ENCODE peak calls at places on chromosomes 5 and 9, in six cellular contexts. A is T-helper 9 cell, M is NCI-H460, T is colonic mucosa, E is ureter, S is iPS DF 6.9. Q is an unnamed sample.

GRCh38 chr5:132098151-132098594 is 24.6 kb downstream of the CSF2 start:
- DNase-seq in A (no peak), M (no peak), T (no peak), E (no peak), S (no peak), Q (no peak)

GRCh38 chr9:113503613-113504230 is 40.2 kb downstream of the RGS3 start:
- DNase-seq in A (no peak), M (no peak), T (no peak), E (no peak), S (no peak), Q (no peak)

GRCh38 chr5:170945275-170945674 is 83.5 kb downstream of the RANBP17 start:
- DNase-seq in A (no peak), M (no peak), T (no peak), E (no peak), S (no peak), Q (no peak)

GRCh38 chr5:111869681-111870080 is 112.7 kb upstream of the NREP start:
- DNase-seq in A (no peak), M (no peak), T (no peak), E (no peak), S (no peak), Q (no peak)

GRCh38 chr5:102138243-102138653 is 157.8 kb downstream of the SLCO4C1 start:
- DNase-seq in A (no peak), M (no peak), T (peak; percentile 36), E (no peak), S (no peak), Q (no peak)

GRCh38 chr5:73564644-73565165 is 734 bp downstream of the ANKRA2 start:
- DNase-seq in A (no peak), M (no peak), T (no peak), E (no peak), S (no peak), Q (no peak)

GRCh38 chr9:114909657-114910056 is 20.7 kb downstream of the TNFSF8 start:
- DNase-seq in A (no peak), M (no peak), T (no peak), E (no peak), S (no peak), Q (no peak)

GRCh38 chr5:10910261-10910660 is 149.2 kb upstream of the DAP start:
- DNase-seq in A (no peak), M (no peak), T (no peak), E (no peak), S (no peak), Q (no peak)

GRCh38 chr5:111004291-111004690 is 67.2 kb upstream of the TSLP start:
- DNase-seq in A (no peak), M (no peak), T (no peak), E (no peak), S (no peak), Q (no peak)

GRCh38 chr9:69818946-69819345 is 1.7 kb upstream of the CFAP95 start:
- DNase-seq in A (no peak), M (no peak), T (no peak), E (no peak), S (no peak), Q (no peak)

GRCh38 chr5:171509467-171509866 is 90.0 kb downstream of the FGF18 start:
- DNase-seq in A (no peak), M (no peak), T (no peak), E (no peak), S (no peak), Q (no peak)

GRCh38 chr5:180553530-180553929 is 37.8 kb downstream of the SCGB3A1 start:
- DNase-seq in A (no peak), M (no peak), T (no peak), E (no peak), S (no peak), Q (no peak)

GRCh38 chr9:108671156-108671555 is 184.6 kb downstream of the ACTL7B start:
- DNase-seq in A (no peak), M (peak; percentile 6), T (no peak), E (no peak), S (peak; percentile 29), Q (no peak)

GRCh38 chr5:102010644-102011043 is 285.4 kb downstream of the SLCO4C1 start:
- DNase-seq in A (no peak), M (no peak), T (no peak), E (no peak), S (no peak), Q (no peak)

GRCh38 chr5:31811210-31811609 is 172.3 kb downstream of the PDZD2 start:
- DNase-seq in A (no peak), M (peak; percentile 26), T (no peak), E (no peak), S (no peak), Q (no peak)